ENCODE peak calls at places on chromosomes 16 and 17, in four cellular contexts. One of them, this sample, is unnamed.
A peak's percentile ranks its signal among the peaks of the same experiment; 100 is the strongest.

GRCh38 chr16:82370282-82370681 is 200.3 kb upstream of the MPHOSPH6 start:
- DNase-seq in K562: no peak
- DNase-seq in GM12878: no peak
- DNase-seq in H1: no peak
- DNase-seq in this sample: no peak

GRCh38 chr17:76617838-76618237 is 25.7 kb downstream of the ST6GALNAC1 start:
- DNase-seq in GM12878: no peak
- DNase-seq in K562: no peak
- DNase-seq in H1: no peak
- DNase-seq in this sample: no peak

GRCh38 chr17:65532491-65532890 is 29.0 kb downstream of the AXIN2 start:
- DNase-seq in K562: no peak
- DNase-seq in H1: no peak
- DNase-seq in GM12878: no peak
- DNase-seq in this sample: no peak

GRCh38 chr17:1504866-1505265 is 11.5 kb downstream of the INPP5K start:
- DNase-seq in K562: no peak
- DNase-seq in GM12878: no peak
- DNase-seq in H1: no peak
- DNase-seq in this sample: no peak

GRCh38 chr17:66398059-66398458 is 95.6 kb downstream of the PRKCA start:
- DNase-seq in K562: no peak
- DNase-seq in H1: no peak
- DNase-seq in GM12878: no peak
- DNase-seq in this sample: no peak

GRCh38 chr17:8988263-8988662 is 22.8 kb upstream of the PIK3R5 start:
- DNase-seq in H1: no peak
- DNase-seq in K562: no peak
- DNase-seq in GM12878: no peak
- DNase-seq in this sample: no peak

GRCh38 chr16:5639531-5639930 is 541.9 kb upstream of the EEF2KMT start:
- DNase-seq in GM12878: no peak
- DNase-seq in H1: no peak
- DNase-seq in K562: no peak
- DNase-seq in this sample: no peak

GRCh38 chr17:4409659-4410058 is 24.1 kb upstream of the SPNS3 start:
- DNase-seq in K562: no peak
- DNase-seq in H1: no peak
- DNase-seq in GM12878: no peak
- DNase-seq in this sample: peak; percentile 18

GRCh38 chr16:90078594-90078895 is 1.4 kb upstream of the PRDM7 start:
- DNase-seq in GM12878: no peak
- DNase-seq in K562: no peak
- DNase-seq in H1: no peak
- DNase-seq in this sample: no peak

GRCh38 chr17:65085397-65085796 is 28.9 kb upstream of the GNA13 start:
- DNase-seq in K562: no peak
- DNase-seq in GM12878: no peak
- DNase-seq in H1: no peak
- DNase-seq in this sample: peak; percentile 30

GRCh38 chr17:41932821-41933389 is 2.5 kb downstream of the ODAD4 start:
- DNase-seq in H1: no peak
- DNase-seq in K562: no peak
- DNase-seq in GM12878: no peak
- DNase-seq in this sample: no peak

GRCh38 chr17:42252528-42253172 is 23.5 kb downstream of the STAT5B start:
- DNase-seq in K562: no peak
- DNase-seq in H1: no peak
- DNase-seq in GM12878: no peak
- DNase-seq in this sample: no peak

GRCh38 chr17:31825961-31826691 is 32.9 kb downstream of the COPRS start:
- DNase-seq in H1: no peak
- DNase-seq in GM12878: no peak
- DNase-seq in K562: no peak
- DNase-seq in this sample: peak; percentile 34
- TF ChIP-seq CHD1 in H1: no peak
- TF ChIP-seq CHD1 in GM12878: no peak
- TF ChIP-seq CHD1 in K562: no peak
- TF ChIP-seq CHD1 in this sample: no peak

GRCh38 chr16:68436581-68436980 is 11.7 kb downstream of the SMPD3 start:
- DNase-seq in GM12878: no peak
- DNase-seq in K562: peak; percentile 40
- DNase-seq in H1: no peak
- DNase-seq in this sample: no peak
- TF ChIP-seq CHD1 in GM12878: no peak
- TF ChIP-seq CHD1 in K562: no peak
- TF ChIP-seq CHD1 in H1: no peak
- TF ChIP-seq CHD1 in this sample: no peak

DNA sequence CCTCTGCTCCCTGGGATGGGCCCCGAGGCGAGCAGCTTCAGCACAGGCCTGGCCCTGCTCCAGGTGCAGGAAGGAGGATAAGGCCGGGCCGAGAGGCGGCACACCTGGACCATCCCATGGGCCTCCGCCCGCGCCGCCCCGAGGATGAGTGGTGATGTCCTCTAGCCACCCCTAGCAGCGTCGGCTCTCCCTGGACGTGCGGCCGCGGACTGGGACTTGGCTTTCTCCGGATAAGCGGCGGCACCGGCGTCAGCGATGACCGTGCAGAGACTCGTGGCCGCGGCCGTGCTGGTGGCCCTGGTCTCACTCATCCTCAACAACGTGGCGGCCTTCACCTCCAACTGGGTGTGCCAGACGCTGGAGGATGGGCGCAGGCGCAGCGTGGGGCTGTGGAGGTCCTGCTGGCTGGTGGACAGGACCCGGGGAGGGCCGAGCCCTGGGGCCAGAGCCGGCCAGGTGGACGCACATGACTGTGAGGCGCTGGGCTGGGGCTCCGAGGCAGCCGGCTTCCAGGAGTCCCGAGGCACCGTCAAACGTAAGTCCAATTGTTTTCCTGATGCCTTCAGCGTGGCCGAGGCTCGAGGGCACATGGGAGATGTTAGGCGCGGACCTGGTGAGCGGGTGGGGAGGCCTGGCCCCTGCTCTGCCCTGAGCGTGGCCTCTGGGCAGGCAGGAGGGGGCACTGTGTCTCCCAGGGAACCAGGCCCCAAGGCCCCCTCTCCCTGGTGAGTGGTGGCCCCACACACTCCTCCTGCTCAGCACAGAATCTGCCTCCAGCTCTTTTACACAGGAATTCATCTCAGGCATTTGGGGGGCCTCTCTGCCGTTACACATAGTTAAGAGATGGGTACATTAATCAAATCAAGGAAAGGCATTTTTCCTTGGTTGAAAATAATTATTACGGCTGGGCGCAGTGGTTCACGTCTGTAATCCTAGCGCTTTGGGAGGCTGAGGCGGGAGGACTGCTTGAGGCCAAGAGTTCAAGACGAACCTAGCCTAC is 855 bp downstream of the TMEM204 start:
- DNase-seq in H1: no peak
- DNase-seq in GM12878: no peak
- DNase-seq in K562: no peak
- DNase-seq in this sample: peak; percentile 11
- TF ChIP-seq CHD1 in H1: no peak
- TF ChIP-seq CHD1 in GM12878: no peak
- TF ChIP-seq CHD1 in K562: no peak
- TF ChIP-seq CHD1 in this sample: no peak

GRCh38 chr17:21044971-21045370 is 2.2 kb upstream of the USP22 start:
- DNase-seq in K562: no peak
- DNase-seq in GM12878: no peak
- DNase-seq in H1: no peak
- DNase-seq in this sample: no peak

GRCh38 chr17:21043296-21044232 is 753 bp upstream of the USP22 start:
- DNase-seq in H1: peak; percentile 94
- DNase-seq in K562: peak; percentile 96
- DNase-seq in GM12878: peak; percentile 84
- DNase-seq in this sample: peak; percentile 98

GRCh38 chr17:21039839-21040575 is 2.8 kb downstream of the USP22 start:
- DNase-seq in GM12878: no peak
- DNase-seq in H1: no peak
- DNase-seq in K562: peak; percentile 66
- DNase-seq in this sample: peak; percentile 56

GRCh38 chr17:21041753-21042433 is 918 bp downstream of the USP22 start:
- DNase-seq in K562: peak; percentile 87
- DNase-seq in H1: peak; percentile 58
- DNase-seq in GM12878: no peak
- DNase-seq in this sample: peak; percentile 61

GRCh38 chr17:21042434-21043295 is at the start of gene USP22:
- DNase-seq in K562: no peak
- DNase-seq in H1: no peak
- DNase-seq in GM12878: no peak
- DNase-seq in this sample: no peak
- TF ChIP-seq CHD1 in K562: peak; percentile 96
- TF ChIP-seq CHD1 in H1: no peak
- TF ChIP-seq CHD1 in GM12878: peak; percentile 40
- TF ChIP-seq CHD1 in this sample: no peak

GRCh38 chr16:72858611-72859493 is 189.1 kb downstream of the ZFHX3 start:
- DNase-seq in K562: no peak
- DNase-seq in GM12878: no peak
- DNase-seq in H1: no peak
- DNase-seq in this sample: peak; percentile 64
- TF ChIP-seq CHD1 in K562: no peak
- TF ChIP-seq CHD1 in GM12878: no peak
- TF ChIP-seq CHD1 in H1: no peak
- TF ChIP-seq CHD1 in this sample: no peak

GRCh38 chr17:47980516-47980915 is 9.6 kb downstream of the CDK5RAP3 start:
- DNase-seq in H1: no peak
- DNase-seq in GM12878: no peak
- DNase-seq in K562: no peak
- DNase-seq in this sample: no peak

GRCh38 chr17:47975815-47976190 is 4.9 kb downstream of the CDK5RAP3 start:
- DNase-seq in GM12878: no peak
- DNase-seq in K562: no peak
- DNase-seq in H1: no peak
- DNase-seq in this sample: no peak

GRCh38 chr17:47981462-47981861 is 10.5 kb downstream of the CDK5RAP3 start:
- DNase-seq in GM12878: no peak
- DNase-seq in K562: no peak
- DNase-seq in H1: no peak
- DNase-seq in this sample: no peak

GRCh38 chr17:47975189-47975814 is 4.4 kb downstream of the CDK5RAP3 start:
- DNase-seq in H1: no peak
- DNase-seq in GM12878: no peak
- DNase-seq in K562: no peak
- DNase-seq in this sample: no peak

GRCh38 chr17:47978324-47978723 is 7.4 kb downstream of the CDK5RAP3 start:
- DNase-seq in GM12878: no peak
- DNase-seq in K562: peak; percentile 76
- DNase-seq in H1: no peak
- DNase-seq in this sample: peak; percentile 54
- TF ChIP-seq CHD1 in GM12878: no peak
- TF ChIP-seq CHD1 in K562: no peak
- TF ChIP-seq CHD1 in H1: no peak
- TF ChIP-seq CHD1 in this sample: no peak

DNA sequence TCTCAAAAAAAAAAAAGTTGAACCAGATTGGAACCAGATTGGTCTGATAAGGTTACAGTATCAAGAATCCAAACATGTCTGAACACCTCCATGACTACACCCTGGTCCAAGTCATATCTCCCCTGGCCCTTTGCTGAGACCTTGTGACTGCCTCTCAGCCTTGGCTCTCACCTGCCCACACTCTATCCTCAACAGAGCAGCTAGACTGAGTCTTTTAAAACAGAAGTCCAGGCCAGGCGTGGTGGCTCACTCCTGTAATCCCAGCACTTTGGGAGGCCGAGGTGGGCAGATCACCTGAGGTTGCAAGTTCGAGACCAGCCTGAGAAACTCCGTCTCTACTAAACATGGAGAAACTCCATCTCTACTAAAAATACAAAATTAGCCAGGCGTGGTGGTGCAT is 91.7 kb downstream of the AIPL1 start:
- DNase-seq in K562: no peak
- DNase-seq in H1: no peak
- DNase-seq in GM12878: no peak
- DNase-seq in this sample: no peak
- TF ChIP-seq CHD1 in K562: no peak
- TF ChIP-seq CHD1 in H1: no peak
- TF ChIP-seq CHD1 in GM12878: no peak
- TF ChIP-seq CHD1 in this sample: no peak

DNA sequence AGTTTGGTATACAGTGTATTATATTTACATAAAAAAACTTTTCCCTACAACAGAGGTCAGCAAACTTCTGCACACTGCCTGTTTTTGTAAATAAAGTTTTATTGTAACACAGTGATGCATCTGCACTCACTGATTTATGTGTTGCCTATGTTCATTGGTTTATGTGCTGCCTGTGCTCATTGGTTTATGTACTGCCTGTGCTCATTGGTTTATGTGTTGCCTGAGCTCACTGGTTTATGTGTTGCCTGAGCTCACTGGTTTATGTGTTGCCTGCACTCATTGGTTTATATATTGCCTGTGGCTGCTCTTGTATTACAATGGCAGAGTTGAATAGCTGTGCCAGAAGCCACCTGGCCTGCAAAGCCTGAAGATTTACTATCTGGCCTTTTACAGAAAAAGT is 81.6 kb downstream of the MYH11 start:
- DNase-seq in GM12878: peak; percentile 11
- DNase-seq in H1: no peak
- DNase-seq in K562: peak; percentile 24
- DNase-seq in this sample: peak; percentile 58
- TF ChIP-seq CHD1 in GM12878: no peak
- TF ChIP-seq CHD1 in H1: no peak
- TF ChIP-seq CHD1 in K562: no peak
- TF ChIP-seq CHD1 in this sample: no peak